ENCODE peak calls at places on chromosomes 11 and 22, in ten cellular contexts. One of them, this sample, is unnamed.

GRCh38 chr11:82895437-82896091 is 4.7 kb downstream of the PRCP start:
- DNase-seq in CD8-positive, alpha-beta T cell: no peak
- DNase-seq in stimulated activated CD4-positive, alpha-beta T cell treated with anti-CD3 and anti-CD28 coated beads, TNF-alpha, amount 100 ng/mL, for 24 hours: no peak
- DNase-seq in tibial artery: no peak
- DNase-seq in neural crest cell: no peak
- DNase-seq in skeletal muscle cell: no peak
- DNase-seq in fibroblast of pulmonary artery: no peak
- DNase-seq in H1: no peak
- DNase-seq in pancreas: no peak
- DNase-seq in Right ventricle myocardium inferior: no peak
- DNase-seq in this sample: no peak

GRCh38 chr11:33135216-33135615 is 26.1 kb downstream of the CSTF3 start:
- DNase-seq in tibial artery: no peak
- DNase-seq in pancreas: no peak
- DNase-seq in H1: no peak
- DNase-seq in Right ventricle myocardium inferior: no peak
- DNase-seq in fibroblast of pulmonary artery: peak
- DNase-seq in CD8-positive, alpha-beta T cell: no peak
- DNase-seq in neural crest cell: no peak
- DNase-seq in skeletal muscle cell: peak
- DNase-seq in stimulated activated CD4-positive, alpha-beta T cell treated with anti-CD3 and anti-CD28 coated beads, TNF-alpha, amount 100 ng/mL, for 24 hours: no peak
- DNase-seq in this sample: no peak

GRCh38 chr11:75582935-75583709 is 21.1 kb downstream of the SERPINH1 start:
- DNase-seq in Right ventricle myocardium inferior: peak
- DNase-seq in skeletal muscle cell: no peak
- DNase-seq in pancreas: peak
- DNase-seq in stimulated activated CD4-positive, alpha-beta T cell treated with anti-CD3 and anti-CD28 coated beads, TNF-alpha, amount 100 ng/mL, for 24 hours: peak
- DNase-seq in neural crest cell: peak
- DNase-seq in tibial artery: peak
- DNase-seq in H1: no peak
- DNase-seq in fibroblast of pulmonary artery: peak
- DNase-seq in CD8-positive, alpha-beta T cell: peak
- DNase-seq in this sample: peak

GRCh38 chr11:58390551-58391063 is 16.1 kb downstream of the OR5B3 start:
- DNase-seq in Right ventricle myocardium inferior: peak
- DNase-seq in neural crest cell: no peak
- DNase-seq in CD8-positive, alpha-beta T cell: peak
- DNase-seq in H1: no peak
- DNase-seq in skeletal muscle cell: no peak
- DNase-seq in fibroblast of pulmonary artery: no peak
- DNase-seq in tibial artery: no peak
- DNase-seq in pancreas: no peak
- DNase-seq in stimulated activated CD4-positive, alpha-beta T cell treated with anti-CD3 and anti-CD28 coated beads, TNF-alpha, amount 100 ng/mL, for 24 hours: no peak
- DNase-seq in this sample: no peak

GRCh38 chr11:76717369-76717768 is 46.8 kb upstream of the LRRC32 start:
- DNase-seq in neural crest cell: no peak
- DNase-seq in pancreas: no peak
- DNase-seq in tibial artery: no peak
- DNase-seq in H1: no peak
- DNase-seq in stimulated activated CD4-positive, alpha-beta T cell treated with anti-CD3 and anti-CD28 coated beads, TNF-alpha, amount 100 ng/mL, for 24 hours: no peak
- DNase-seq in fibroblast of pulmonary artery: no peak
- DNase-seq in skeletal muscle cell: no peak
- DNase-seq in Right ventricle myocardium inferior: no peak
- DNase-seq in CD8-positive, alpha-beta T cell: no peak
- DNase-seq in this sample: no peak

GRCh38 chr22:17411213-17411612 is 42.0 kb downstream of the CECR2 start:
- DNase-seq in fibroblast of pulmonary artery: peak
- DNase-seq in CD8-positive, alpha-beta T cell: no peak
- DNase-seq in H1: no peak
- DNase-seq in pancreas: no peak
- DNase-seq in tibial artery: no peak
- DNase-seq in neural crest cell: no peak
- DNase-seq in Right ventricle myocardium inferior: no peak
- DNase-seq in skeletal muscle cell: no peak
- DNase-seq in stimulated activated CD4-positive, alpha-beta T cell treated with anti-CD3 and anti-CD28 coated beads, TNF-alpha, amount 100 ng/mL, for 24 hours: no peak
- DNase-seq in this sample: no peak

GRCh38 chr11:128713595-128713994 is 19.7 kb downstream of the FLI1 start:
- DNase-seq in CD8-positive, alpha-beta T cell: no peak
- DNase-seq in fibroblast of pulmonary artery: no peak
- DNase-seq in H1: no peak
- DNase-seq in tibial artery: no peak
- DNase-seq in pancreas: no peak
- DNase-seq in stimulated activated CD4-positive, alpha-beta T cell treated with anti-CD3 and anti-CD28 coated beads, TNF-alpha, amount 100 ng/mL, for 24 hours: no peak
- DNase-seq in skeletal muscle cell: no peak
- DNase-seq in Right ventricle myocardium inferior: no peak
- DNase-seq in neural crest cell: no peak
- DNase-seq in this sample: no peak

GRCh38 chr22:19738664-19739447 is 15.5 kb downstream of the GP1BB start:
- DNase-seq in fibroblast of pulmonary artery: no peak
- DNase-seq in pancreas: no peak
- DNase-seq in stimulated activated CD4-positive, alpha-beta T cell treated with anti-CD3 and anti-CD28 coated beads, TNF-alpha, amount 100 ng/mL, for 24 hours: no peak
- DNase-seq in CD8-positive, alpha-beta T cell: no peak
- DNase-seq in tibial artery: no peak
- DNase-seq in Right ventricle myocardium inferior: no peak
- DNase-seq in neural crest cell: no peak
- DNase-seq in H1: no peak
- DNase-seq in skeletal muscle cell: no peak
- DNase-seq in this sample: no peak

GRCh38 chr11:47057374-47057773 is 119.3 kb downstream of the ARFGAP2 start:
- DNase-seq in neural crest cell: no peak
- DNase-seq in H1: no peak
- DNase-seq in CD8-positive, alpha-beta T cell: no peak
- DNase-seq in fibroblast of pulmonary artery: peak
- DNase-seq in skeletal muscle cell: no peak
- DNase-seq in pancreas: no peak
- DNase-seq in stimulated activated CD4-positive, alpha-beta T cell treated with anti-CD3 and anti-CD28 coated beads, TNF-alpha, amount 100 ng/mL, for 24 hours: no peak
- DNase-seq in Right ventricle myocardium inferior: no peak
- DNase-seq in tibial artery: no peak
- DNase-seq in this sample: no peak

GRCh38 chr11:70020336-70021214 is 57.5 kb upstream of the ANO1 start:
- DNase-seq in stimulated activated CD4-positive, alpha-beta T cell treated with anti-CD3 and anti-CD28 coated beads, TNF-alpha, amount 100 ng/mL, for 24 hours: no peak
- DNase-seq in H1: no peak
- DNase-seq in CD8-positive, alpha-beta T cell: no peak
- DNase-seq in neural crest cell: no peak
- DNase-seq in pancreas: no peak
- DNase-seq in tibial artery: peak
- DNase-seq in Right ventricle myocardium inferior: no peak
- DNase-seq in fibroblast of pulmonary artery: no peak
- DNase-seq in skeletal muscle cell: no peak
- DNase-seq in this sample: no peak

GRCh38 chr11:123302751-123303195 is 107.7 kb upstream of the CLMP start:
- DNase-seq in pancreas: no peak
- DNase-seq in tibial artery: no peak
- DNase-seq in CD8-positive, alpha-beta T cell: no peak
- DNase-seq in skeletal muscle cell: peak
- DNase-seq in fibroblast of pulmonary artery: peak
- DNase-seq in neural crest cell: no peak
- DNase-seq in Right ventricle myocardium inferior: no peak
- DNase-seq in H1: no peak
- DNase-seq in stimulated activated CD4-positive, alpha-beta T cell treated with anti-CD3 and anti-CD28 coated beads, TNF-alpha, amount 100 ng/mL, for 24 hours: peak
- DNase-seq in this sample: no peak

GRCh38 chr11:46445192-46445591 is 53.6 kb upstream of the CHRM4 start:
- DNase-seq in CD8-positive, alpha-beta T cell: no peak
- DNase-seq in tibial artery: no peak
- DNase-seq in neural crest cell: no peak
- DNase-seq in pancreas: no peak
- DNase-seq in skeletal muscle cell: no peak
- DNase-seq in H1: no peak
- DNase-seq in Right ventricle myocardium inferior: no peak
- DNase-seq in stimulated activated CD4-positive, alpha-beta T cell treated with anti-CD3 and anti-CD28 coated beads, TNF-alpha, amount 100 ng/mL, for 24 hours: no peak
- DNase-seq in fibroblast of pulmonary artery: no peak
- DNase-seq in this sample: no peak

GRCh38 chr11:74255741-74256369 is 55.6 kb downstream of the P4HA3 start:
- DNase-seq in skeletal muscle cell: no peak
- DNase-seq in tibial artery: peak
- DNase-seq in neural crest cell: peak
- DNase-seq in Right ventricle myocardium inferior: no peak
- DNase-seq in pancreas: peak
- DNase-seq in H1: peak
- DNase-seq in fibroblast of pulmonary artery: peak
- DNase-seq in CD8-positive, alpha-beta T cell: peak
- DNase-seq in stimulated activated CD4-positive, alpha-beta T cell treated with anti-CD3 and anti-CD28 coated beads, TNF-alpha, amount 100 ng/mL, for 24 hours: peak
- DNase-seq in this sample: peak

GRCh38 chr11:119479685-119480275 is 56.8 kb upstream of the THY1 start:
- DNase-seq in tibial artery: peak
- DNase-seq in Right ventricle myocardium inferior: no peak
- DNase-seq in stimulated activated CD4-positive, alpha-beta T cell treated with anti-CD3 and anti-CD28 coated beads, TNF-alpha, amount 100 ng/mL, for 24 hours: no peak
- DNase-seq in CD8-positive, alpha-beta T cell: no peak
- DNase-seq in skeletal muscle cell: no peak
- DNase-seq in pancreas: no peak
- DNase-seq in H1: no peak
- DNase-seq in neural crest cell: no peak
- DNase-seq in fibroblast of pulmonary artery: peak
- DNase-seq in this sample: no peak

GRCh38 chr11:94544832-94545640 is 1.3 kb downstream of the FUT4 start:
- DNase-seq in pancreas: peak
- DNase-seq in CD8-positive, alpha-beta T cell: no peak
- DNase-seq in fibroblast of pulmonary artery: no peak
- DNase-seq in neural crest cell: peak
- DNase-seq in H1: no peak
- DNase-seq in tibial artery: peak
- DNase-seq in stimulated activated CD4-positive, alpha-beta T cell treated with anti-CD3 and anti-CD28 coated beads, TNF-alpha, amount 100 ng/mL, for 24 hours: no peak
- DNase-seq in Right ventricle myocardium inferior: peak
- DNase-seq in skeletal muscle cell: no peak
- DNase-seq in this sample: no peak

This sample was measured in lung.